ENCODE peak calls at places on chromosomes 11 and 22, in nine cellular contexts. One of them, this sample, is unnamed.

GRCh38 chr22:33519974-33520903 is 400.0 kb downstream of the LARGE1 start:
- DNase-seq in uterus: no peak
- DNase-seq in cardiac muscle cell: no peak
- DNase-seq in A549: no peak
- DNase-seq in K562: no peak
- DNase-seq in MM.1S: no peak
- DNase-seq in fibroblast of mammary gland: no peak
- DNase-seq in cardiac fibroblast: no peak
- DNase-seq in tibial nerve: no peak
- DNase-seq in this sample: no peak

GRCh38 chr11:95243658-95244057 is 12.7 kb upstream of the SESN3 start:
- DNase-seq in uterus: no peak
- DNase-seq in tibial nerve: no peak
- DNase-seq in cardiac fibroblast: no peak
- DNase-seq in cardiac muscle cell: no peak
- DNase-seq in MM.1S: no peak
- DNase-seq in fibroblast of mammary gland: no peak
- DNase-seq in K562: no peak
- DNase-seq in A549: no peak
- DNase-seq in this sample: no peak

GRCh38 chr22:29782061-29782845 is 15.1 kb downstream of the UQCR10 start:
- DNase-seq in fibroblast of mammary gland: no peak
- DNase-seq in K562: no peak
- DNase-seq in cardiac muscle cell: no peak
- DNase-seq in uterus: no peak
- DNase-seq in A549: no peak
- DNase-seq in tibial nerve: no peak
- DNase-seq in MM.1S: no peak
- DNase-seq in cardiac fibroblast: peak
- DNase-seq in this sample: no peak

GRCh38 chr11:17753641-17754040 is 19.1 kb downstream of the KCNC1 start:
- DNase-seq in cardiac fibroblast: no peak
- DNase-seq in A549: no peak
- DNase-seq in uterus: no peak
- DNase-seq in cardiac muscle cell: no peak
- DNase-seq in MM.1S: no peak
- DNase-seq in K562: no peak
- DNase-seq in tibial nerve: no peak
- DNase-seq in fibroblast of mammary gland: no peak
- DNase-seq in this sample: no peak

GRCh38 chr11:95923730-95924413 is at the start of gene MTMR2:
- DNase-seq in fibroblast of mammary gland: peak
- DNase-seq in cardiac fibroblast: peak
- DNase-seq in MM.1S: peak
- DNase-seq in uterus: peak
- DNase-seq in tibial nerve: peak
- DNase-seq in A549: peak
- DNase-seq in K562: peak
- DNase-seq in cardiac muscle cell: peak
- DNase-seq in this sample: peak

GRCh38 chr22:20647586-20648305 is 126.2 kb upstream of the SERPIND1 start:
- DNase-seq in A549: no peak
- DNase-seq in K562: no peak
- DNase-seq in uterus: no peak
- DNase-seq in cardiac fibroblast: no peak
- DNase-seq in tibial nerve: no peak
- DNase-seq in fibroblast of mammary gland: no peak
- DNase-seq in cardiac muscle cell: no peak
- DNase-seq in MM.1S: no peak
- DNase-seq in this sample: no peak

GRCh38 chr11:15705886-15706285 is 591.2 kb downstream of the INSC start:
- DNase-seq in K562: no peak
- DNase-seq in tibial nerve: no peak
- DNase-seq in fibroblast of mammary gland: no peak
- DNase-seq in cardiac muscle cell: no peak
- DNase-seq in uterus: no peak
- DNase-seq in MM.1S: no peak
- DNase-seq in cardiac fibroblast: no peak
- DNase-seq in A549: no peak
- DNase-seq in this sample: no peak

GRCh38 chr11:128226106-128226716 is 361.1 kb downstream of the ETS1 start:
- DNase-seq in fibroblast of mammary gland: no peak
- DNase-seq in A549: no peak
- DNase-seq in cardiac muscle cell: no peak
- DNase-seq in cardiac fibroblast: no peak
- DNase-seq in K562: no peak
- DNase-seq in tibial nerve: no peak
- DNase-seq in MM.1S: no peak
- DNase-seq in uterus: no peak
- DNase-seq in this sample: no peak

GRCh38 chr22:29726512-29727247 is 6.9 kb downstream of the CABP7 start:
- DNase-seq in cardiac muscle cell: no peak
- DNase-seq in K562: no peak
- DNase-seq in uterus: no peak
- DNase-seq in cardiac fibroblast: no peak
- DNase-seq in fibroblast of mammary gland: peak
- DNase-seq in A549: no peak
- DNase-seq in tibial nerve: no peak
- DNase-seq in MM.1S: no peak
- DNase-seq in this sample: no peak

GRCh38 chr11:57649826-57650738 is at the start of gene YPEL4:
- DNase-seq in K562: peak
- DNase-seq in tibial nerve: no peak
- DNase-seq in cardiac fibroblast: peak
- DNase-seq in A549: peak
- DNase-seq in MM.1S: no peak
- DNase-seq in uterus: peak
- DNase-seq in fibroblast of mammary gland: peak
- DNase-seq in cardiac muscle cell: peak
- DNase-seq in this sample: peak

GRCh38 chr11:15091620-15092019 is 18.2 kb downstream of the CALCB start:
- DNase-seq in fibroblast of mammary gland: no peak
- DNase-seq in uterus: no peak
- DNase-seq in K562: no peak
- DNase-seq in cardiac fibroblast: no peak
- DNase-seq in tibial nerve: no peak
- DNase-seq in A549: no peak
- DNase-seq in cardiac muscle cell: no peak
- DNase-seq in MM.1S: no peak
- DNase-seq in this sample: no peak

GRCh38 chr22:24559471-24559870 is 3.7 kb downstream of the SNRPD3 start:
- DNase-seq in K562: no peak
- DNase-seq in uterus: no peak
- DNase-seq in cardiac fibroblast: no peak
- DNase-seq in A549: no peak
- DNase-seq in tibial nerve: no peak
- DNase-seq in cardiac muscle cell: peak
- DNase-seq in fibroblast of mammary gland: no peak
- DNase-seq in MM.1S: no peak
- DNase-seq in this sample: no peak

GRCh38 chr22:37156686-37157435 is 7.1 kb upstream of the IL2RB start:
- DNase-seq in tibial nerve: no peak
- DNase-seq in K562: no peak
- DNase-seq in MM.1S: no peak
- DNase-seq in cardiac fibroblast: no peak
- DNase-seq in A549: no peak
- DNase-seq in uterus: no peak
- DNase-seq in fibroblast of mammary gland: no peak
- DNase-seq in cardiac muscle cell: no peak
- DNase-seq in this sample: no peak

GRCh38 chr11:70538641-70539359 is 140.5 kb downstream of the CTTN start:
- DNase-seq in MM.1S: no peak
- DNase-seq in cardiac fibroblast: no peak
- DNase-seq in A549: no peak
- DNase-seq in tibial nerve: no peak
- DNase-seq in uterus: no peak
- DNase-seq in K562: no peak
- DNase-seq in fibroblast of mammary gland: no peak
- DNase-seq in cardiac muscle cell: no peak
- DNase-seq in this sample: no peak

GRCh38 chr11:3853545-3853842 is 2.0 kb upstream of the STIM1 start:
- DNase-seq in A549: no peak
- DNase-seq in uterus: no peak
- DNase-seq in fibroblast of mammary gland: no peak
- DNase-seq in cardiac muscle cell: no peak
- DNase-seq in MM.1S: no peak
- DNase-seq in tibial nerve: no peak
- DNase-seq in K562: no peak
- DNase-seq in cardiac fibroblast: no peak
- DNase-seq in this sample: no peak

GRCh38 chr11:44024977-44025376 is 22.8 kb upstream of the ACCSL start:
- DNase-seq in MM.1S: no peak
- DNase-seq in K562: no peak
- DNase-seq in A549: no peak
- DNase-seq in fibroblast of mammary gland: no peak
- DNase-seq in cardiac fibroblast: no peak
- DNase-seq in tibial nerve: no peak
- DNase-seq in uterus: no peak
- DNase-seq in cardiac muscle cell: no peak
- DNase-seq in this sample: no peak

GRCh38 chr22:24178502-24179440 is 2.5 kb upstream of the SUSD2 start:
- DNase-seq in MM.1S: no peak
- DNase-seq in K562: no peak
- DNase-seq in tibial nerve: no peak
- DNase-seq in A549: no peak
- DNase-seq in uterus: no peak
- DNase-seq in cardiac muscle cell: no peak
- DNase-seq in cardiac fibroblast: peak
- DNase-seq in fibroblast of mammary gland: no peak
- DNase-seq in this sample: peak

GRCh38 chr11:8914661-8915018 is 3.7 kb downstream of the AKIP1 start:
- DNase-seq in uterus: no peak
- DNase-seq in MM.1S: no peak
- DNase-seq in tibial nerve: no peak
- DNase-seq in K562: no peak
- DNase-seq in cardiac muscle cell: no peak
- DNase-seq in A549: no peak
- DNase-seq in cardiac fibroblast: no peak
- DNase-seq in fibroblast of mammary gland: no peak
- DNase-seq in this sample: no peak
- H3K4me3 ChIP-seq in uterus: no peak
- H3K4me3 ChIP-seq in MM.1S: peak
- H3K4me3 ChIP-seq in tibial nerve: peak
- H3K4me3 ChIP-seq in K562: no peak
- H3K4me3 ChIP-seq in cardiac muscle cell: no peak
- H3K4me3 ChIP-seq in A549: no peak
- H3K4me3 ChIP-seq in cardiac fibroblast: peak
- H3K4me3 ChIP-seq in fibroblast of mammary gland: no peak
- H3K4me3 ChIP-seq in this sample: no peak

GRCh38 chr11:86047275-86047991 is 21.5 kb downstream of the PICALM start:
- DNase-seq in tibial nerve: no peak
- DNase-seq in cardiac fibroblast: peak
- DNase-seq in K562: no peak
- DNase-seq in A549: no peak
- DNase-seq in MM.1S: no peak
- DNase-seq in cardiac muscle cell: no peak
- DNase-seq in fibroblast of mammary gland: peak
- DNase-seq in uterus: no peak
- DNase-seq in this sample: no peak
- H3K4me3 ChIP-seq in tibial nerve: no peak
- H3K4me3 ChIP-seq in cardiac fibroblast: no peak
- H3K4me3 ChIP-seq in K562: no peak
- H3K4me3 ChIP-seq in A549: no peak
- H3K4me3 ChIP-seq in MM.1S: no peak
- H3K4me3 ChIP-seq in cardiac muscle cell: no peak
- H3K4me3 ChIP-seq in fibroblast of mammary gland: no peak
- H3K4me3 ChIP-seq in uterus: no peak
- H3K4me3 ChIP-seq in this sample: no peak

GRCh38 chr22:39928556-39929401 is 27.9 kb downstream of the GRAP2 start:
- DNase-seq in cardiac muscle cell: no peak
- DNase-seq in tibial nerve: no peak
- DNase-seq in uterus: no peak
- DNase-seq in cardiac fibroblast: no peak
- DNase-seq in fibroblast of mammary gland: no peak
- DNase-seq in K562: no peak
- DNase-seq in MM.1S: no peak
- DNase-seq in A549: no peak
- DNase-seq in this sample: no peak

GRCh38 chr22:39925273-39925672 is 24.4 kb downstream of the GRAP2 start:
- DNase-seq in A549: no peak
- DNase-seq in tibial nerve: no peak
- DNase-seq in fibroblast of mammary gland: no peak
- DNase-seq in MM.1S: no peak
- DNase-seq in uterus: no peak
- DNase-seq in cardiac fibroblast: no peak
- DNase-seq in K562: no peak
- DNase-seq in cardiac muscle cell: no peak
- DNase-seq in this sample: no peak

GRCh38 chr22:39926175-39927152 is 25.6 kb downstream of the GRAP2 start:
- DNase-seq in K562: no peak
- DNase-seq in uterus: no peak
- DNase-seq in cardiac fibroblast: no peak
- DNase-seq in A549: no peak
- DNase-seq in MM.1S: no peak
- DNase-seq in cardiac muscle cell: no peak
- DNase-seq in tibial nerve: no peak
- DNase-seq in fibroblast of mammary gland: no peak
- DNase-seq in this sample: no peak

GRCh38 chr22:39924286-39924685 is 23.4 kb downstream of the GRAP2 start:
- DNase-seq in fibroblast of mammary gland: no peak
- DNase-seq in cardiac fibroblast: no peak
- DNase-seq in A549: no peak
- DNase-seq in tibial nerve: no peak
- DNase-seq in K562: no peak
- DNase-seq in MM.1S: no peak
- DNase-seq in cardiac muscle cell: no peak
- DNase-seq in uterus: no peak
- DNase-seq in this sample: no peak

DNA sequence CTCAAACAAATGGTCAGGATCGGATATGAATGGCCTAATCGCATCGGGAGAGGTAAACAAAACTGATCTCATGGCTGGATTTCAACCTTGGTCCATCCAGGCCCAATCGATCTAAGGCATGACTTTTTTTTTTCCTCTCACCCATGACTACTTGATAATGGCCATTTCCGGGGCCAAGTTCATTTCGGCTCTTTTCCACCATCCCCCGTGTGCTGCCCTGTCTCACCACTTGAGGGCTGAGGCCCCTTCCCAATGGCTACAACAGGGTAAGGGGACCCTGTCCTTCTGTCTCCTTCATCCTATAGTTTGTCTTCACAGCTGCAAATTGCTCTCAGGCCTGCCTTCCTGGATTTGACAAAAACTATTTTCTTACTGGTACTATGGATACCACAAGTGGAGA is 26.7 kb downstream of the GRAP2 start:
- DNase-seq in MM.1S: no peak
- DNase-seq in uterus: no peak
- DNase-seq in A549: no peak
- DNase-seq in fibroblast of mammary gland: no peak
- DNase-seq in K562: no peak
- DNase-seq in tibial nerve: no peak
- DNase-seq in cardiac fibroblast: no peak
- DNase-seq in cardiac muscle cell: no peak
- DNase-seq in this sample: peak
- H3K4me3 ChIP-seq in MM.1S: no peak
- H3K4me3 ChIP-seq in uterus: no peak
- H3K4me3 ChIP-seq in A549: no peak
- H3K4me3 ChIP-seq in fibroblast of mammary gland: no peak
- H3K4me3 ChIP-seq in K562: no peak
- H3K4me3 ChIP-seq in tibial nerve: no peak
- H3K4me3 ChIP-seq in cardiac fibroblast: no peak
- H3K4me3 ChIP-seq in cardiac muscle cell: no peak
- H3K4me3 ChIP-seq in this sample: no peak

GRCh38 chr11:9090488-9091043 is 833 bp downstream of the SCUBE2 start:
- DNase-seq in K562: no peak
- DNase-seq in MM.1S: no peak
- DNase-seq in tibial nerve: no peak
- DNase-seq in cardiac muscle cell: no peak
- DNase-seq in A549: no peak
- DNase-seq in fibroblast of mammary gland: no peak
- DNase-seq in uterus: no peak
- DNase-seq in cardiac fibroblast: no peak
- DNase-seq in this sample: no peak
- H3K4me3 ChIP-seq in K562: no peak
- H3K4me3 ChIP-seq in MM.1S: no peak
- H3K4me3 ChIP-seq in tibial nerve: peak
- H3K4me3 ChIP-seq in cardiac muscle cell: peak
- H3K4me3 ChIP-seq in A549: peak
- H3K4me3 ChIP-seq in fibroblast of mammary gland: peak
- H3K4me3 ChIP-seq in uterus: peak
- H3K4me3 ChIP-seq in cardiac fibroblast: peak
- H3K4me3 ChIP-seq in this sample: peak